ENCODE peak calls at places on chromosomes 1 and 21, in four cellular contexts. I is GM12892, R is K562, T is GM12878. C is an unnamed sample.

GRCh38 chr1:29196863-29197589 is 15.3 kb upstream of the SRSF4 start:
- DNase-seq in I (no peak), R (no peak), T (no peak), C (no peak)

GRCh38 chr1:221154932-221155331 is 275.7 kb downstream of the HLX start:
- DNase-seq in I (no peak), R (no peak), T (no peak), C (no peak)

GRCh38 chr1:39689635-39690034 is 1.6 kb downstream of the HPCAL4 start:
- DNase-seq in I (no peak), R (no peak), T (no peak), C (no peak)

GRCh38 chr1:168303716-168304540 is 23.3 kb downstream of the TBX19 start:
- DNase-seq in I (no peak), R (no peak), T (no peak), C (no peak)

GRCh38 chr1:55472784-55473183 is 257.6 kb upstream of the USP24 start:
- DNase-seq in I (no peak), R (no peak), T (no peak), C (no peak)

GRCh38 chr1:244397086-244397485 is 54.6 kb downstream of the ADSS2 start:
- DNase-seq in I (no peak), R (no peak), T (no peak), C (no peak)

GRCh38 chr1:204651843-204652421 is 33.6 kb downstream of the LRRN2 start:
- DNase-seq in I (no peak), R (no peak), T (no peak), C (no peak)

GRCh38 chr1:102919659-102920058 is 188.7 kb downstream of the COL11A1 start:
- DNase-seq in I (no peak), R (no peak), T (no peak), C (no peak)

GRCh38 chr1:201344206-201345080 is 33.0 kb downstream of the TNNT2 start:
- DNase-seq in I (no peak), R (no peak), T (no peak), C (no peak)

GRCh38 chr1:246417152-246417812 is 89.8 kb downstream of the SMYD3 start:
- DNase-seq in I (no peak), R (no peak), T (no peak), C (no peak)

GRCh38 chr1:81409262-81409661 is 391.5 kb upstream of the ADGRL2 start:
- DNase-seq in I (no peak), R (no peak), T (no peak), C (no peak)

GRCh38 chr1:153728305-153729066 is 636 bp downstream of the INTS3 start:
- DNase-seq in I (no peak), R (peak), T (no peak), C (no peak)

GRCh38 chr1:55288245-55288644 is 73.1 kb upstream of the USP24 start:
- DNase-seq in I (peak), R (no peak), T (peak), C (no peak)

GRCh38 chr1:98355656-98356384 is 305.7 kb upstream of the SNX7 start:
- DNase-seq in I (no peak), R (no peak), T (no peak), C (no peak)

GRCh38 chr1:83671586-83671985 is 327.3 kb downstream of the TTLL7 start:
- DNase-seq in I (no peak), R (no peak), T (no peak), C (no peak)

GRCh38 chr21:42233067-42233981 is 14.4 kb downstream of the ABCG1 start:
- DNase-seq in I (peak), R (peak), T (peak), C (peak)

GRCh38 chr1:116373451-116374339 is 651 bp downstream of the ATP1A1 start:
- DNase-seq in I (peak), R (peak), T (no peak), C (no peak)

GRCh38 chr1:116374340-116375164 is 1.5 kb downstream of the ATP1A1 start:
- DNase-seq in I (no peak), R (no peak), T (no peak), C (no peak)

GRCh38 chr1:116376734-116377096 is 3.7 kb downstream of the ATP1A1 start:
- DNase-seq in I (no peak), R (no peak), T (no peak), C (no peak)

GRCh38 chr1:116375884-116376733 is 3.1 kb downstream of the ATP1A1 start:
- DNase-seq in I (no peak), R (no peak), T (no peak), C (no peak)

DNA sequence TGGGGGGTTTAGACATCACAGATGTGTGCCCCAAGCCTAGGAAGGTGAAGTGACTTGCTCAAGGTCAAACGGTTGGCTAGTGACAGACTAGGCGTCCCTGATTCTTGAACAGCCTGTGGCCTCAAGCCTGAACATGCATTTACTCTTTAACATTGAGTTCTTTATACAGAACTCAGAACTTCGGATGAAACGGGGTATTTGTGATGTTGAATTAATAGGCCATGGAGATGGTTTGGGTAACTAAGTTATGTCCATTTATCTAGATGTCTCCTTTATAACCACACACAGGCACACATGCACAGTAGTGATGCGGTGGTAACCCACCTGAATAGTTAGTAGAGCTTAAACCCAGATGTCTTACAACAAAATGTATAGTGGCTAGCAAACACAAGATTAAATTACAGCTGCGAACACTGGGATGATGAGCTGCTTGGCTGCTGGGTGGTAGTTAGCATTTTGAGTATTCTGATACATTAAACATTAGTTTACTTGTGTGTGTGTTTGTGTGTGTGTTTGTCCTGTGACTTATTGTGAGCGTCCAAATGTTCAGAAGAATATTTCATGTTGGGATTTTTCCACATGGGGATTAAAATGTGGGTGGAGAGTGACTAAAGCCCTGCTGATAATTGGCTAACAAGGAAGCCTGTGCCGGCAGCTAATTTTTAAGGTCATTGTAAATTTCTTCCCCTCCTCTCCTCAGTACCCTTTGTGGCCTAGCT is 2.3 kb downstream of the ATP1A1 start:
- DNase-seq in I (no peak), R (no peak), T (no peak), C (no peak)
- TF ChIP-seq TAF1 in I (no peak), R (no peak), T (no peak), C (no peak)

GRCh38 chr1:7890853-7891252 is 38.0 kb upstream of the UTS2 start:
- DNase-seq in I (no peak), R (no peak), T (no peak), C (no peak)

GRCh38 chr1:7886346-7886745 is 33.5 kb upstream of the UTS2 start:
- DNase-seq in I (no peak), R (no peak), T (no peak), C (no peak)

GRCh38 chr1:7884757-7885156 is 31.9 kb upstream of the UTS2 start:
- DNase-seq in I (no peak), R (no peak), T (no peak), C (no peak)

GRCh38 chr1:7888248-7889010 is 35.6 kb upstream of the UTS2 start:
- DNase-seq in I (no peak), R (no peak), T (no peak), C (no peak)

GRCh38 chr1:7885513-7886298 is 32.8 kb upstream of the UTS2 start:
- DNase-seq in I (no peak), R (peak), T (no peak), C (no peak)
- TF ChIP-seq TAF1 in I (no peak), R (no peak), T (no peak), C (no peak)

GRCh38 chr1:46131093-46131492 is 1.3 kb downstream of the PIK3R3 start:
- DNase-seq in I (no peak), R (no peak), T (no peak), C (no peak)
- TF ChIP-seq TAF1 in I (no peak), R (no peak), T (no peak), C (no peak)

DNA sequence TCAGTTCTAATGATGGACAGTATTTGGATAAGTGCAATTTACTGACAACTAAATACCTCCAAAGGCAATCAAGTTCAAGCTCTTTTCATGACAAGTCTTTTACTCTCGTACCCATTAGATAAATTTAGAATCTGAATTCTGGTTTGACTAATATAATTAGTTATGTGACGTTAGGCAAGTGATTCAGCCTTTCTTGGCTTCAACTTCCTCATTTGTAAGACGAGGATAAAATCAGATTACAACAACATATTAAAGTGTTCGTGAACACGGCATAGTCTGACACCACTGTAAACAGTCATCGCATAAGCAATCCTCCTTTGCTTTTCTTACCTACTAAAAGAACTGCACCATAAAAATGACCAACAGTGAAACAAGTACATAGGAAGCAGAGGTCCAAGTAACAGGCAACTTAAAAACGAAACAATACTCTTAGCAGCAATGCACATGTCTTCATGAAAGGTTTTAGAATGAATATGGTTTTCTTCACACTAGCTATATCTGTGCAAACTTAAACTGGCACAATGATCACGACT is 25.7 kb downstream of the COA6 start:
- DNase-seq in I (no peak), R (no peak), T (peak), C (no peak)
- TF ChIP-seq TAF1 in I (no peak), R (no peak), T (no peak), C (no peak)

GRCh38 chr1:43382027-43382771 is 7.4 kb downstream of the MED8 start:
- DNase-seq in I (no peak), R (no peak), T (no peak), C (no peak)
- TF ChIP-seq TAF1 in I (no peak), R (no peak), T (no peak), C (no peak)

DNA sequence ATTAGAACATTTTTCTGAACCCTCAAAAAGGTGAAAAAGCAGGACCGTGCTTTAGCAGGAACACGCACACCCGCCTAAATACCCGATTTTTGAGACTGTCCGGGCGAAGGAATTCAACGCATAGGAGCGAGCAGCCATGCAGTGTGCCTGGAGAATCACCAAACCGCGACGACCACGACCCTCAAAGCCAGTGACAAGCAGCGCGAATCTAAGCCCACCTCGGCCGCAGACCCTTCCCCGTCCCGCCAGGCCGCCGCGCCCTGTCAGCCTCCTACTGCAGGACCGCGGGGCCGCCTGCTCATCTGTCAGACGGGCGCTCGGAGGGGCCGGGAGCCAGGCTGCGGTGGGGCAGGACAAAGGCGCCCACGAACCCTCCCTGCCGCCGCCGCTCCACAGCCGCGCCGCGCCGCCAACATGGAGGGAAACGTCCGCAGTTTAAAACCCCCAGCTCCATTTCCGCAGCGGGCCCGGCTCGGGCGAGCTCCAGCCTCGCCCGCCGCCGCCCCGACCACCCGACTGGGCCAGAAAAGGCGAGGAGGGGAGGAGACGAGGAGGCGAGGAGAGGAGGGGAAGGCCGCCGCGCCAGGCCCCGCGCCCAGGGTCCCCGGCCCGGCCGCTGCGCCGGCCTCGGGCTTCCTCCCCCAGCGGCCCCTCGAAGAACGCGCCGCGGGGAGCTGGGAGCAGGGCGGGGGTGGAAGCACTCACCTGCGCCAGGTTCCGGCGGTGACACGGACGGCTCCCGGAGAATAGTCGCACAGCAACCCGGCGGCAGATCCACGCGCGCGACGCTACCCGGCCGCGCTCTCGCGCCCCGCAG is at the start of gene LBR:
- DNase-seq in I (no peak), R (no peak), T (no peak), C (peak)
- TF ChIP-seq TAF1 in I (no peak), R (no peak), T (no peak), C (no peak)

C was measured in GM12891.